ENCODE peak calls at places on chromosome 9, in four cellular contexts. O is cardiac muscle cell, E is body of pancreas, R is astrocyte. D is an unnamed sample.

GRCh38 chr9:129626944-129627297 is 958 bp downstream of the NTMT1 start:
- DNase-seq in R (peak; percentile 83), E (no peak), O (no peak), D (peak; percentile 60)

GRCh38 chr9:9961934-9962333 is 650.9 kb downstream of the PTPRD start:
- DNase-seq in O (no peak), E (no peak), R (no peak), D (no peak)

GRCh38 chr9:124133752-124134151 is 122.2 kb downstream of the LHX2 start:
- DNase-seq in O (peak; percentile 25), E (peak; percentile 58), R (no peak), D (no peak)

GRCh38 chr9:119005162-119005561 is 364.1 kb downstream of the BRINP1 start:
- DNase-seq in R (peak; percentile 43), E (no peak), O (peak; percentile 44), D (no peak)

GRCh38 chr9:12722131-12722530 is 28.9 kb downstream of the TYRP1 start:
- DNase-seq in E (no peak), R (no peak), O (no peak), D (no peak)

GRCh38 chr9:18595597-18595996 is 121.6 kb downstream of the ADAMTSL1 start:
- DNase-seq in R (no peak), O (no peak), E (no peak), D (no peak)

GRCh38 chr9:37436540-37436939 is 14.0 kb downstream of the GRHPR start:
- DNase-seq in R (no peak), O (no peak), E (no peak), D (no peak)

GRCh38 chr9:133977421-133978201 is 14.5 kb downstream of the VAV2 start:
- DNase-seq in E (peak; percentile 15), R (no peak), O (no peak), D (no peak)

GRCh38 chr9:120927125-120928014 is 774 bp upstream of the TRAF1 start:
- DNase-seq in E (no peak), O (no peak), R (no peak), D (peak; percentile 63)

GRCh38 chr9:103410059-103410458 is 414.9 kb downstream of the CYLC2 start:
- DNase-seq in O (no peak), E (no peak), R (no peak), D (no peak)

DNA sequence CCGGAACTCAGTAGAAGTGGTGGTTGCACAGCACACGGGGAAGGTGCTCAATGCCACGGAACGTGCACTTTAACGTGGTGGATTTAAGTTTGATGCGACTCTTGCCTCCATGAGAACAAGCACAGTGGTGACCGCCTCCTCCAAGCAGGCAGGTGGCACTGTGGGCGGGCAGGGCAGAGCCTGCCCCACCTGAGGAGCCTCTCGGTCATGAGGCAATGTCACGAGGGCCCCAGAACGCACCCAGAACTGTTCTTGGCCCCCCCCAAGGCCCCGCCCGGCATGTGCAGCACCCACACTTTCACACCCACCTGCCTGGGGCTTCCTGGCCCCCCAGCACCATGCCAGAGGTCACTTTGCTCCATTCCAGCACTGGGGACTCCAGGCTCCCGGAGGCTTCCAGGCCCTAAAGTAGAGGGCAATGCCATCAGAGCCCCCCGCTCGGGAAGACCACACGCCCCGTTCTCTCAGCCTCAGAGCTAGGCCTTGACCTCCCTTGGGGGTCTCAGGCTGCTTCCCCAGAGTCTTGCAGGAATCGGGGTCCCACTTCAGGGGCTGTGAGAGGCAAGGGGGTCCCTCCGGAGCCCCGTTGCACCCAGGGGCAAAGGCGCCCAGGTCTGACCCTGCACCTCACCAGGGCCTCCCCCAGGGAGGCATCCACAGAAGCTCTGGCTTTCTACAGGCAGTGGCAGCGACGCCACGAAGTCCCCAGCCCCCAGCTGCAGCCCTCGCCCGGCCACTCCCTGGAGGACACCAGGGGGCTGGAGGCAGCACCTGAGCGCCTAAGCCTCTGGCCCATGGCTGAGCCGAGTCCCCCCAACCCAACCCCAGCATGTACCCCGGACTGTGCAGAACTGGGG is 14.0 kb downstream of the CCDC187 start:
- DNase-seq in R (no peak), E (no peak), O (no peak), D (peak; percentile 92)
- H3K27me3 ChIP-seq in R (peaks cover 6% of the 10 kb centered on the region), E (no peaks in the 10 kb centered on the region), O (no peaks in the 10 kb centered on the region), D (no peaks in the 10 kb centered on the region)

DNA sequence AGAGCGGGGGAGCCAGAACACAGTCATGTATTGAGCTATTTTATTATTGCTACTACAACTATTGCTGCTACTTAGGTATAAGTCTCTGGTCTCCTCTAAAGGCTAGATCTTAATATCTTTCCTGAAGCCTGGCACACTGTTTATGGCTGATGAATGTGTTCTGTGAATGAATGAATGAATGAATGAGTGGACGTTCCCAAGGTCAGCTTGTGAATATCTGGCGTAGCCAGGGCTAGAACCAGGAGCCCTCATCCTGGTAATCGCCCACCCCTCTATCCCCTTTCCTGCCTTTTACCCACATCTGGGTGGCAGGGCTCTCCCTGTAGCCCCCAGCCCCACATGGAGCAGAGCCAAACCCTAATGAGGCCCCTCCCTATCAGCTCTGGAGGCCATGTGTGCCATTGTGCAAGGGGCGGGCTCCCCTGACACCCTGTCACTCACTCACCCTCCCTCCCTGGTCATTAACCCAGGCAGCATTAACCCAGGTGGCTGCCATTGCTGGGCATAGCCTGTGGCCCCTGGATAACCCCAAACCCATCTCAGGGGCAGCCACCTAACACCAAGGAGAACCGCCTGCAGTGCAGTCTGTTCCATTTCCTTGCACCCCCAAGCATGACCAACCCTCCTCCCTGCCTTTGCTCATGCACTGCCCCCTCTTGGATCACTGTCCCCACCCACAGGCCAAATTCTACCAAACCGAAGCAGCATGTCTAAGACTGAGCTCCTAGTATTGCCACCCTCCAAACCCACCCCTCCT is 2.0 kb upstream of the AKNA start:
- DNase-seq in R (no peak), E (no peak), O (no peak), D (peak; percentile 78)
- H3K36me3 ChIP-seq in R (no peaks in the 10 kb centered on the region), E (no peaks in the 10 kb centered on the region), O (no peaks in the 10 kb centered on the region), D (no peaks in the 10 kb centered on the region)

GRCh38 chr9:127567119-127567897 is 44.8 kb upstream of the STXBP1 start:
- DNase-seq in E (peak; percentile 82), O (peak; percentile 77), R (no peak), D (no peak)
- H3K4me1 ChIP-seq in E (peaks cover 71% of the 10 kb centered on the region), O (peaks cover 28% of the 10 kb centered on the region), R (peaks cover 48% of the 10 kb centered on the region), D (peaks cover 6% of the 10 kb centered on the region)

DNA sequence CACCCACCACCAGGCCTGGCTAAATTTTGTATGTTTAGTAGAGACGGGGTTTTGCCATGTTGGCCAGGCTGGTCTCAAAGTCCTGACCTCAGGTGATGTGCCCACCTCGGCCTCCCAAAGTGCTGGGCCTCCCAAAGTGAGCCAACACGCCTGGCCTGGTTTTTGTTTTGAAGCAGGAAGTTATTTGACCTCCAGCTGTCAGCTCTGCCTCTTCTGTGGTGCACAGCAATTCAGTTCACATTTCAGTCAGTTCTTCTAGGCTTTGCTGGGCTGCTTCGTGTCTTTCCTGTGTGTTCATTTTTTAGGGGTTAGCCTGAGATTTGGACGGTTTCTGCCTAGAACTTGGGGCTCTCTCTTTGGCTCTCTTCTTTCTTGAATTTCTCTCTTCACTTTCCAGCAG is 8.9 kb downstream of the LCN1 start:
- DNase-seq in O (no peak), E (no peak), R (no peak), D (no peak)
- H3K27me3 ChIP-seq in O (no peaks in the 10 kb centered on the region), E (no peaks in the 10 kb centered on the region), R (no peaks in the 10 kb centered on the region), D (no peaks in the 10 kb centered on the region)

GRCh38 chr9:131672451-131672850 is 67.4 kb downstream of the RAPGEF1 start:
- DNase-seq in O (no peak), E (no peak), R (no peak), D (no peak)

GRCh38 chr9:131671150-131671549 is 68.7 kb downstream of the RAPGEF1 start:
- DNase-seq in E (no peak), R (no peak), O (no peak), D (no peak)

GRCh38 chr9:131669234-131670172 is 70.4 kb downstream of the RAPGEF1 start:
- DNase-seq in E (no peak), O (no peak), R (no peak), D (no peak)

GRCh38 chr9:131668439-131669233 is 71.2 kb downstream of the RAPGEF1 start:
- DNase-seq in R (peak; percentile 86), E (no peak), O (no peak), D (no peak)

GRCh38 chr9:131670247-131670681 is 69.6 kb downstream of the RAPGEF1 start:
- DNase-seq in E (no peak), R (no peak), O (no peak), D (no peak)
- H3K36me3 ChIP-seq in E (no peaks in the 10 kb centered on the region), R (no peaks in the 10 kb centered on the region), O (no peaks in the 10 kb centered on the region), D (no peaks in the 10 kb centered on the region)

DNA sequence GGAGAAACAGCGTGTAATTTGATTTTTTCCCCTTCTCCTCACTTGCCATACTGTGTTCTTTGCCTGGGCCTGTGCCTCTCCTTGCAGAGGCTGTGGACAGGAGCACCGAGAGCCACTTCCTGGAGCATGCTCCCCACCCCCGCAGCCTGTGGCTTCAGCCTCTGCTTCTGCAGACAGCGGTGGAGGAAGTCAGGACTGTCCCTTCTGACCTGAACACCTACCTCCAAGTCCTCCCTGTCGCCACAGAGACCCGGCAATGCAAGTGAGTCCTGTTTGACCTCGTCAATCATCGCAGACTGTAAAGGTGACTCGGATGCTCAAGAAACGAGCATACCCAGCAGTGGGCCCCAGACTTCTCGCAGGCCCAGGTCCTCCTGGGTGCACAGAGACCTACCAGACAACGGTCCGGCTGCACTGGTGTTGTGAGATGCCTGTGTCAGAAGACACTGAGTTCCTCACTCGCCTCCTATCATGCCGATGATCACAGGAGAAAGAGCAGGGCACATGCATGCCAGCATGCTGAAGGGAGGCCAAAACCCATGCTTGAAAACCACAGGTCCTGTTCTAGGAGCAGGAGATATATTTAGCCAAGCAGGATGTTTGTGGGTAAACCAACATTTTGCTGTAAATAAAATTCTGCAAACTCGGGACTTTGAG is 198.8 kb downstream of the AUH start:
- DNase-seq in O (peak; percentile 40), E (no peak), R (peak; percentile 20), D (no peak)
- H3K4me1 ChIP-seq in O (peaks cover 19% of the 10 kb centered on the region), E (peaks cover 11% of the 10 kb centered on the region), R (peaks cover 45% of the 10 kb centered on the region), D (no peaks in the 10 kb centered on the region)

GRCh38 chr9:35618325-35618727 is at the start of gene CD72:
- DNase-seq in R (no peak), O (no peak), E (no peak), D (peak; percentile 72)
- H3K27me3 ChIP-seq in R (peaks cover 34% of the 10 kb centered on the region), O (peaks cover 42% of the 10 kb centered on the region), E (no peaks in the 10 kb centered on the region), D (no peaks in the 10 kb centered on the region)

DNA sequence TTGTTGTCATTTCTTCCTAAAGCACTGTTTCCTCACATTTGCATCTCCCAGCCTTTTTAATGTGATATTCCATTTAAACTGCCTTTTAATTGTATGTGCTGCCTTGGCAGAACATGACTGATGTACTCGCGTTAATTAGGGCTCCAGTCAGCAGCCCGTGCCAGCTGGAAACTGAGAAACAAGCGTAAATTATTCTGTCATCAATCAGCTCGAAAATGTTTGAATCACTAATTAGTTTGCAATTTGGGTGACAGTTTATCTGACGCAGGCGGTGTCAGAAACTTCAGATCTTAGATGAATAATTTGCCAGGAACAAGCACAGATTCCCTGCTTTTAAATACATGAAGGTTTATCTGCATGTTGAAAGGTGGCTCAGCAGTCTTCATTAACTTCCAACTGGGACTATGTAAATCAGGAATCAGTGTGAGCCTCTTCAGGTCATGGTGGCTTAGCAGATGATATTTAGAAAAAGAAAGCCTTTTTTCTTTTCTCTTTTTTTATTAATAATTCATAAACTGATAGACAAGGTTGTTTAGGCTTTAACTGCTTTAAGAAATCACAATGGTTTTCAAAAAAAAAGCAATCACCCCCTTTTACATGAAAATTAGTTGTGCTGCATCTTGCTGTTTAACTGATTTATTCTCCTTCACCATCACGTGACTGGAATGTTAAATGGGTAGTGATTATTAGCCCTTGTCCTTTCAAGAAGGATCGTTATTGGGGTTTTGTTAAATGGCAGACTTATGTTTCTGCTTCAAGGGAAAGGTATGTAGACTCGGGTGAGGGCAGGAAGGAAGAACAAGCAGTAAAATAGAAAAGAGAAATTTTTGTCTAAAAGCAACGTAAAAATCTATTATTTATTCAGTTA is 175.8 kb upstream of the TLE4 start:
- DNase-seq in E (no peak), O (no peak), R (peak; percentile 11), D (no peak)
- H3K36me3 ChIP-seq in E (no peaks in the 10 kb centered on the region), O (no peaks in the 10 kb centered on the region), R (no peaks in the 10 kb centered on the region), D (no peaks in the 10 kb centered on the region)

D was measured in Karpas-422.